ENCODE peak calls at places on chromosomes 5 and 9, in five cellular contexts. B is GM12878, M is SK-N-SH, P is K562, O is HepG2. U is an unnamed sample.

GRCh38 chr5:82164957-82165698 is 113.0 kb downstream of the RPS23 start:
- DNase-seq in B (no peak), M (no peak), P (no peak), O (no peak), U (peak; percentile 15)

GRCh38 chr9:38713426-38713825 is 6.5 kb downstream of the FAM240B start:
- DNase-seq in B (no peak), M (no peak), P (no peak), O (no peak), U (no peak)

GRCh38 chr5:45696206-45696836 is at the start of gene HCN1:
- DNase-seq in B (no peak), M (peak; percentile 81), P (no peak), O (peak; percentile 17), U (peak; percentile 8)

GRCh38 chr5:10481241-10481932 is 39.7 kb downstream of the ROPN1L start:
- DNase-seq in B (no peak), M (no peak), P (no peak), O (peak; percentile 53), U (no peak)

GRCh38 chr5:16593013-16593412 is 23.8 kb downstream of the RETREG1 start:
- DNase-seq in B (no peak), M (no peak), P (no peak), O (no peak), U (no peak)

GRCh38 chr5:150574818-150575537 is 65.5 kb upstream of the SYNPO start:
- DNase-seq in B (no peak), M (peak; percentile 97), P (no peak), O (no peak), U (no peak)

GRCh38 chr5:44952376-44952775 is 143.6 kb downstream of the MRPS30 start:
- DNase-seq in B (peak; percentile 5), M (peak; percentile 23), P (peak; percentile 32), O (peak; percentile 18), U (peak; percentile 15)

GRCh38 chr9:81462759-81463158 is 226.6 kb downstream of the TLE1 start:
- DNase-seq in B (no peak), M (no peak), P (no peak), O (no peak), U (no peak)

GRCh38 chr9:89952401-89952800 is 347.6 kb downstream of the GADD45G start:
- DNase-seq in B (no peak), M (no peak), P (no peak), O (no peak), U (no peak)

GRCh38 chr9:92489209-92489608 is 6.9 kb upstream of the ASPN start:
- DNase-seq in B (no peak), M (no peak), P (no peak), O (no peak), U (no peak)

GRCh38 chr5:10642367-10642766 is 78.5 kb downstream of the ANKRD33B start:
- DNase-seq in B (no peak), M (no peak), P (no peak), O (no peak), U (no peak)

GRCh38 chr9:93205045-93205768 is 21.3 kb downstream of the WNK2 start:
- DNase-seq in B (no peak), M (peak; percentile 86), P (no peak), O (peak; percentile 48), U (no peak)

GRCh38 chr5:141513627-141514329 is 24.9 kb downstream of the PCDHGC5 start:
- DNase-seq in B (peak; percentile 75), M (peak; percentile 86), P (no peak), O (no peak), U (no peak)

GRCh38 chr5:118981783-118982182 is 6.6 kb downstream of the DTWD2 start:
- DNase-seq in B (no peak), M (no peak), P (no peak), O (no peak), U (no peak)

GRCh38 chr9:38339496-38339895 is 53.0 kb upstream of the ALDH1B1 start:
- DNase-seq in B (no peak), M (no peak), P (no peak), O (no peak), U (no peak)

GRCh38 chr9:109600142-109600541 is 102.0 kb upstream of the PTPN3 start:
- DNase-seq in B (no peak), M (no peak), P (no peak), O (no peak), U (no peak)

GRCh38 chr9:131361202-131361833 is 32.6 kb upstream of the PRRC2B start:
- DNase-seq in B (no peak), M (no peak), P (peak; percentile 34), O (no peak), U (no peak)

GRCh38 chr5:59099270-59099994 is 516.6 kb downstream of the RAB3C start:
- DNase-seq in B (no peak), M (no peak), P (no peak), O (peak; percentile 5), U (no peak)

GRCh38 chr5:83337453-83338035 is 134.0 kb upstream of the VCAN start:
- DNase-seq in B (no peak), M (no peak), P (no peak), O (no peak), U (no peak)

GRCh38 chr9:8613346-8613825 is 813.8 kb upstream of the DMAC1 start:
- DNase-seq in B (no peak), M (no peak), P (no peak), O (no peak), U (no peak)

GRCh38 chr9:34636791-34637355 is 714 bp downstream of the SIGMAR1 start:
- DNase-seq in B (no peak), M (no peak), P (no peak), O (no peak), U (no peak)

GRCh38 chr9:5718296-5719032 is 89.6 kb downstream of the RIC1 start:
- DNase-seq in B (no peak), M (no peak), P (no peak), O (no peak), U (no peak)

GRCh38 chr5:150615141-150615699 is 25.2 kb upstream of the SYNPO start:
- DNase-seq in B (no peak), M (no peak), P (no peak), O (no peak), U (no peak)

GRCh38 chr5:10018670-10019069 is 231.0 kb downstream of the ATPSCKMT start:
- DNase-seq in B (no peak), M (no peak), P (no peak), O (no peak), U (no peak)

GRCh38 chr5:72508241-72509170 is 1.3 kb upstream of the ZNF366 start:
- DNase-seq in B (peak; percentile 83), M (no peak), P (no peak), O (no peak), U (no peak)

GRCh38 chr5:12177225-12177624 is 273.0 kb upstream of the CTNND2 start:
- DNase-seq in B (no peak), M (no peak), P (no peak), O (no peak), U (no peak)

GRCh38 chr5:111530298-111530740 is 18.0 kb upstream of the STARD4 start:
- DNase-seq in B (peak; percentile 57), M (no peak), P (peak; percentile 63), O (peak; percentile 15), U (no peak)

GRCh38 chr5:160188151-160188967 is 40.9 kb upstream of the FABP6 start:
- DNase-seq in B (no peak), M (no peak), P (peak; percentile 69), O (no peak), U (no peak)

GRCh38 chr5:170446365-170446764 is 57.2 kb upstream of the KCNMB1 start:
- DNase-seq in B (no peak), M (no peak), P (no peak), O (no peak), U (no peak)

DNA sequence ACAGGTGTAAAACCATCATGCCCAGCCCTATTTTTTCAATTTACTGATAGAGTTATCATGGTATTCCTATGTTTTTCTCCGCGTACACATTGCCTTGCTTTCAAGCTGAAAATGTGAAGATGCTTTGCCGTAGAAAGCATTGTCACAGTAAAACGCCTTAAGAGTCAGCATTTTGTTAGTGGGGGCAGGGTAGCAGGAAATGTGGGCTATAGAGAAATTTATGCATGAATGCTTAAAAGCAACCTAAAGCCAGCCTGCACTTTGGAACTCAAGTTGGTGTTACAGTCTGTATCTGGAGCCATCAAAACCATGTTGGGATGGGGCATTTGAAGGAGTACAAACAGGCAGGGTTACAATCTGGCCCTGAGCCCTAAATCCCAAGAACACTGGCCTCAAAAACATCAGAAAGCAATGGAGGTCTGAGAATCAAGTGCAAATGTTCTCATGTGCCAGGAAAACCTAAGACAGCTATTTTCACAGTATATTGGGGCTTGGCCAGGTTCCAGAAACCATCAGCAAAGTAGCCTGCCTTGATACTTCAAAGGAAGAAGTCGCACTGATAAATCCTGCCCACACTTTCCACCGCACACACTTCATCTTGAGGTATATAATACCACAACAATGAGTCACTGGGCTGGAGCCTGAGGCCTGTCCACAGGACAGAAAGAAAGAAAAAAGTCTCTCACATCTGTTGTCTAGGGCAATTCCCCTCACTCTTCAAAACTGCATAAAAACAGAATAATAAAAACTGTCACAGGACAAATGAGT is 313.8 kb downstream of the ENC1 start:
- DNase-seq in B (peak; percentile 92), M (no peak), P (no peak), O (peak; percentile 51), U (peak; percentile 31)
- TF ChIP-seq FOXM1 in B (peak; percentile 73), M (peak; percentile 66), P (no peak), O (no peak), U (no peak)

DNA sequence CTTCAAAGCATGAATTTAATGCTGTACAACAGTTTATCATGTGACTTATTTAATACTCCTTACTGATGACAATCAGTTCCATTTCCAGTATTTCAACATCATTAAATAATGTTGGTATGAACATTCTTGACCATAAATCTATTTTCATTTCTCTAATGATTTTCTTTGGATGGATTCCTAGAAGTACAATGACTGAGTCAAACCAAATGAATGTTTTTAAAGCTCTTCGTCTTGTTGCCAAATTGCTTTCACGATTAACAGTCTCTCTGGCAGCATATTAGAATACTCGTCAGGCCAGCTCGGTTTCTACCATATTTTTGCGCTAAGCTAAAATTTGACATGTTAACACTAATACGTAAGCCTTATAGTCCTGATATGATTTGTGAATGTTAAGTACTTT is 197.0 kb downstream of the TRPM3 start:
- DNase-seq in B (no peak), M (no peak), P (no peak), O (no peak), U (no peak)
- TF ChIP-seq FOXM1 in B (no peak), M (no peak), P (no peak), O (no peak), U (no peak)

DNA sequence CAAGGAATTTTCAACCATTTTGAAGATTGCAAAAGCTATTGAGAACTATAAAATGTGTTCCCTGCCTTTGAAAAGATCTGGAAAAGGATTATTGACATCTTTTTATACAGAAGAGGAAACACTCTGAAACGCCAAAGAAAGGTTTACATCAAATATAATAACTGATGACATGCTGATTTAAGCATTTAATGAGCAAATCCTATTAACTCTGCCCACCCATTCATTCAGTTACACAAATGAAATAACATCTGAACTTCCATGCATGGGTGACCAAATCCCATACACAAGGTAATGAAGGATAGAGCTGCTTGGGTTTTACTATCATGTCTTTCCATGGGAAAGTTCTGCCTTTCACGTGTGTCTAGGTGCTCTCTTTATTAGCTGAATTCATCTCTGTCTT is 589.4 kb upstream of the WWC1 start:
- DNase-seq in B (no peak), M (peak; percentile 12), P (no peak), O (no peak), U (no peak)
- TF ChIP-seq FOXM1 in B (no peak), M (no peak), P (no peak), O (no peak), U (no peak)

DNA sequence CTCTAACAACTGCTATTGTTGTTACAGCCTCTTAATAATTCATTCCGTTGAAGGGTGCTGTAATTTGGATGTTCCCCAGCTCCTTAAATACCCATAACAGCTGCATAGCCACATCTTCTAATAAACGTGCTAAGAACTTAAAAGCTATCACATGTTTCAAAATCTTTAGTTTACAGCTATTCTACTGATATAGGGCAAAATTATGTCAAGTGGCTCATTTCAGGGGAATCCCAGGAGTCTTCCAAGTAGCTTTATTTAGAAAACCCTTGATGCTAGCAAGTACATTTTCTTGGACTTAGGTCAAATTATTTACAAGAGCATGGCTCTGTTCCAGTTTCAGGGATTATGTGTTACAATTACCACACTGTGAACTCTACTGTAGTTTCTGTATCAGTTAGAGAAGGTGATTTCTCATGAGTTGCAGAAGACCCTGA is 990.4 kb upstream of the ACO1 start:
- DNase-seq in B (no peak), M (no peak), P (no peak), O (no peak), U (no peak)
- TF ChIP-seq FOXM1 in B (peak; percentile 26), M (no peak), P (no peak), O (no peak), U (no peak)